ENCODE peak calls at places on chromosomes 11 and 22, in five cellular contexts. W is CD8-positive, alpha-beta T cell; R is MM.1S; J is breast epithelium; K is right atrium auricular region. P is an unnamed sample. For H3K9me3 and H3K4me1, the result is how much of the 10 kb centered on the place peaks cover.

GRCh38 chr11:64317961-64318693 is at the start of gene PRDX5:
- DNase-seq in W (peak), R (peak), J (peak), K (peak), P (peak)

GRCh38 chr22:25658641-25659040 is 83.3 kb upstream of the MYO18B start:
- DNase-seq in W (no peak), R (no peak), J (no peak), K (no peak), P (peak)

GRCh38 chr11:113419426-113420003 is 31.9 kb downstream of the ANKK1 start:
- DNase-seq in W (no peak), R (no peak), J (no peak), K (no peak), P (no peak)

GRCh38 chr11:121226415-121227263 is 65.9 kb upstream of the SC5D start:
- DNase-seq in W (no peak), R (no peak), J (no peak), K (no peak), P (no peak)

GRCh38 chr11:47606731-47607130 is 12.5 kb upstream of the C1QTNF4 start:
- DNase-seq in W (no peak), R (no peak), J (no peak), K (no peak), P (peak)

GRCh38 chr22:39514373-39514973 is 5.9 kb upstream of the ATF4 start:
- DNase-seq in W (peak), R (no peak), J (no peak), K (peak), P (peak)

GRCh38 chr22:23684561-23685031 is 6.2 kb upstream of the RGL4 start:
- DNase-seq in W (no peak), R (no peak), J (peak), K (no peak), P (no peak)

GRCh38 chr22:42933783-42934144 is 76.7 kb upstream of the ARFGAP3 start:
- DNase-seq in W (no peak), R (no peak), J (no peak), K (no peak), P (no peak)

GRCh38 chr22:22181515-22181959 is 63.0 kb upstream of the VPREB1 start:
- DNase-seq in W (no peak), R (no peak), J (no peak), K (no peak), P (no peak)

GRCh38 chr11:65426839-65427690 is 4.5 kb downstream of the NEAT1 start:
- DNase-seq in W (peak), R (peak), J (peak), K (peak), P (peak)

GRCh38 chr11:45580399-45580798 is 85.0 kb downstream of the CHST1 start:
- DNase-seq in W (no peak), R (peak), J (no peak), K (no peak), P (peak)

GRCh38 chr22:47879346-47879745 is 1116.9 kb downstream of the TBC1D22A start:
- DNase-seq in W (no peak), R (no peak), J (no peak), K (no peak), P (no peak)

GRCh38 chr22:47888807-47889206 is 1126.4 kb downstream of the TBC1D22A start:
- DNase-seq in W (no peak), R (no peak), J (no peak), K (no peak), P (no peak)

GRCh38 chr22:47884200-47884599 is 1121.8 kb downstream of the TBC1D22A start:
- DNase-seq in W (no peak), R (no peak), J (no peak), K (no peak), P (no peak)

GRCh38 chr22:47883757-47884156 is 1121.3 kb downstream of the TBC1D22A start:
- DNase-seq in W (no peak), R (no peak), J (no peak), K (peak), P (no peak)

DNA sequence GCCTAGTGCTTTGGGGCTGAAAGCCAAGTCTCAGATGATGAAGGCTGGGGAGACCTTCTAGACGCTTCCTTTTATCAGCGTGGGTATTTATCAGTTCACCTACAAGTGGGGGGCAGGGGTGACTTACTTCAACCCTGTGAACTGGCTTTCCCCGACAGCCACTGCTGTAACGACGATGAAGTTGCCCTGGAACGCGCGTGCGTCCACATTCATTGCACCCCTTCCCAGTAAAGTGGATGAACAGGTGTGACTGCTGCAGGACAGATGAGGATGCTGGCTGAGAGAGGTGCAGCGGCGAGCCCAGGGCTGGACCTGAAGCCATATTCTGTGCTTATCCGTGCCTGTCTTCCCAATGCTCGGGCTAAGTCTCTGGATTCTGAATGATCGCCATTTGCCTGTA is 1122.3 kb downstream of the TBC1D22A start:
- DNase-seq in W (no peak), R (no peak), J (no peak), K (no peak), P (no peak)
- H3K9me3 ChIP-seq in W (under half), R (under half), J (under half), K (under half), P (under half)

GRCh38 chr11:69443968-69444364 is 37.5 kb upstream of the LINC01488 start:
- DNase-seq in W (no peak), R (no peak), J (no peak), K (peak), P (no peak)

GRCh38 chr11:69443138-69443967 is 38.1 kb upstream of the LINC01488 start:
- DNase-seq in W (peak), R (peak), J (peak), K (peak), P (peak)

GRCh38 chr11:69446108-69446507 is 35.4 kb upstream of the LINC01488 start:
- DNase-seq in W (no peak), R (no peak), J (no peak), K (no peak), P (peak)

GRCh38 chr11:69445131-69445470 is 36.4 kb upstream of the LINC01488 start:
- DNase-seq in W (no peak), R (no peak), J (no peak), K (no peak), P (no peak)

DNA sequence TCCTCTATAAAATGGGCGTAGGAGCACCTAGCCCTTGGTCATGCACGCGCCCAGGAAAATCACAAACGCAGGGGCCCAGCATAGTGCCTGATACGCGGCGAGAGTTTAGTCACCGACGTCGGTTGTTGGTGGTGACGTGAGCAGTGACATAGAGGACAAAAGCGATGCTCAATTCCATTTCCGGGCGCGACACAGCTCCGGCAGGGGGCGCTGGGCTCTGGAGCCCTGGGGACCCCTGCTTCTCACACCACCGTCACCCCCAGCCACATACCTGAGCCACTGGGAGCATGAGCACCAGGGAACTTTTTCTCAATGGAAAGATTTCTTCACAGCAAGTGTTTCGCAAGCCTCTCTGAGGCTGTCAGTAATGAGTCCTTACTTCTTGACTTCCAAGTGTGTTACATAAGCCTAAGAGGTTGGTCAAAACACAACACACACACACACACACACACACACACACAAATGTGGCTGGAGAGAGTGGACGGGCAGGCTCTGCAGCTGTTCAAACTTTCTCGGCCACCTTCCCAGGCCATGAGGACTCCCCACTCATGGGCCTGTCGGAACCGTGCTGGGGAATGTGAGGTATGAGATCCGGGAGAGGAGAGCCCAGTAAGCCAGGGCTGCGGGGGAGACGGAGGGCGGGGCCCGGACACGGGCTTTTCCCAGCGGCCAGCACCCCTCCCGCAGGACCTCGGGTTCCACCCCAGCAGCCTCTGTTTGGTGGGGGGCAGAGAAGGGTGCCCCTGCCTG is 36.9 kb upstream of the LINC01488 start:
- DNase-seq in W (no peak), R (no peak), J (peak), K (peak), P (peak)
- H3K4me1 ChIP-seq in W (under half), R (under half), J (under half), K (under half), P (under half)

GRCh38 chr11:98230678-98231077 is 790.1 kb upstream of the CNTN5 start:
- DNase-seq in W (no peak), R (no peak), J (no peak), K (no peak), P (no peak)

DNA sequence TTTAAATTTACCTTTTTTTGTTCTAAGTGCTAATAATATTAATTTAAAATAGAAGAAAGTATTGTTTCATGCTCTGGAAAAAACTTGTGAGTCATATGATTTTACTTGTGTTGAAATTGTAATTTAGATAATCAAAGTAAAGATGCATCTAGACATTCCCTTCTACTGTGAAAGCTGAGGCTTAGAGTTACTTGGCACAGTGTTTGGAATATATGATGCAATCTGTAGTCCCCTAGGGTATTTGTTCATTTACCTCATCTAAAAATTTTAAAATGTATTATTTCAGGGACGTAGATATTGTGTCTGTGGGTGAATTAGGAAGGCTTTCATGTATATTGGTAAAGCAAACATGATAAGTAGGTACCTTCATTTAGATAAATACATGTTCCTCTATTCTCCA is 793.5 kb upstream of the CNTN5 start:
- DNase-seq in W (no peak), R (no peak), J (no peak), K (no peak), P (peak)
- H3K9me3 ChIP-seq in W (under half), R (under half), J (under half), K (under half), P (under half)

GRCh38 chr11:111393585-111393984 is 14.5 kb upstream of the POU2AF1 start:
- DNase-seq in W (no peak), R (no peak), J (no peak), K (no peak), P (no peak)
- H3K4me1 ChIP-seq in W (under half), R (under half), J (under half), K (under half), P (under half)

DNA sequence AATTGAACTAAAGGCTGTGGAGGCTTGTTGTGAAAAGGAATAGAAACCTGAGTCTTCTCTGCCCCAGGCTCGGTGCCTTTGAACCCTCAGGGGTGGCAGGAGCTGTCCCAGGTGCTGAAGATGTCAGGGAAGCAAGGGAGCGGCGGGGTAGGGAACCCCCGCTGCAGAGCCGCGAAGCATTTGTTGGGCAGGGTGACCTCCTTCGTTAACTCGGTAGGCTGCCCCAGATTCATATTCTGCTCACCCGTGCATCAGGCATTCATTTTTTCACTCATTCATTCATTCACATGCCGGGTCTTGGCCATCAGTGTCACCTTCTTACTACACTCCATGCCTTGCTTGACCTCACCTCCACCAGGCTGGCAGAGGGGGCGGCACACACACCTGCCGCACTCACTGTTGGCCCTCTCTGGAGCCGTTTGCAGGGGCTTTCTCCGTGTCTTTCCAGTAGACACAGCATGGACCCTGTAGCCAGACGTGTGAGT is 618.9 kb downstream of the BRD1 start:
- DNase-seq in W (no peak), R (peak), J (peak), K (peak), P (peak)
- H3K9me3 ChIP-seq in W (under half), R (under half), J (under half), K (under half), P (under half)

P was measured in cardiac muscle cell.